ENCODE peak calls at places on chromosomes 7 and 10, in six cellular contexts. D is WERI-Rb-1, A is tibial artery, B is PC-3, R is thoracic aorta, Z is psoas muscle. M is an unnamed sample.

GRCh38 chr7:87599336-87599735 is 1.3 kb downstream of the ABCB1 start:
- DNase-seq in Z (no peak), B (no peak), D (no peak), A (no peak), R (no peak), M (peak)

GRCh38 chr10:78996449-78997129 is 72.2 kb upstream of the ZMIZ1 start:
- DNase-seq in R (no peak), B (no peak), Z (no peak), D (no peak), A (no peak), M (no peak)

GRCh38 chr10:78066728-78067430 is 33.2 kb downstream of the RPS24 start:
- DNase-seq in B (no peak), R (no peak), Z (no peak), D (no peak), A (no peak), M (no peak)

GRCh38 chr10:48659790-48660189 is 24.9 kb upstream of the WDFY4 start:
- DNase-seq in R (no peak), B (peak), D (no peak), Z (no peak), A (no peak), M (no peak)

GRCh38 chr10:92850186-92850585 is 1.9 kb downstream of the EXOC6 start:
- DNase-seq in R (no peak), Z (no peak), B (peak), A (no peak), D (no peak), M (no peak)

GRCh38 chr10:67861750-67862460 is 22.6 kb upstream of the SIRT1 start:
- DNase-seq in D (no peak), A (no peak), B (no peak), Z (no peak), R (no peak), M (no peak)

GRCh38 chr7:31782411-31782991 is 95.5 kb downstream of the PPP1R17 start:
- DNase-seq in D (peak), Z (no peak), R (no peak), A (no peak), B (peak), M (peak)

GRCh38 chr7:66206909-66207240 is 1.7 kb downstream of the TPST1 start:
- DNase-seq in R (no peak), D (no peak), A (peak), B (no peak), Z (no peak), M (no peak)

GRCh38 chr7:131636092-131636491 is 79.7 kb upstream of the PODXL start:
- DNase-seq in Z (peak), R (no peak), D (no peak), B (no peak), A (no peak), M (no peak)

GRCh38 chr7:26862806-26863205 is 1.6 kb downstream of the SKAP2 start:
- DNase-seq in B (no peak), A (no peak), D (no peak), Z (no peak), R (no peak), M (no peak)

GRCh38 chr10:120015064-120015463 is 122.5 kb downstream of the SEC23IP start:
- DNase-seq in R (no peak), Z (no peak), B (no peak), A (no peak), D (no peak), M (no peak)

GRCh38 chr10:115706482-115707076 is 566.4 kb downstream of the GFRA1 start:
- DNase-seq in B (peak), A (no peak), R (no peak), D (no peak), Z (no peak), M (peak)

GRCh38 chr10:71213761-71214440 is 1.5 kb downstream of the UNC5B start:
- DNase-seq in R (no peak), Z (no peak), A (peak), D (peak), B (no peak), M (peak)

GRCh38 chr7:75881436-75882095 is 2.7 kb downstream of the RHBDD2 start:
- DNase-seq in B (no peak), A (no peak), R (no peak), Z (no peak), D (no peak), M (no peak)

GRCh38 chr7:111499027-111499426 is 63.3 kb downstream of the IMMP2L start:
- DNase-seq in A (no peak), Z (no peak), B (peak), D (no peak), R (no peak), M (no peak)

GRCh38 chr7:65269150-65269856 is 104.4 kb upstream of the ZNF92 start:
- DNase-seq in R (no peak), A (no peak), B (no peak), Z (no peak), D (peak), M (peak)

GRCh38 chr10:93457511-93457910 is 24.6 kb downstream of the MYOF start:
- DNase-seq in A (no peak), B (no peak), D (no peak), Z (no peak), R (no peak), M (no peak)

GRCh38 chr10:62625484-62625883 is 179.0 kb upstream of the ADO start:
- DNase-seq in Z (no peak), A (no peak), D (no peak), B (peak), R (no peak), M (no peak)

GRCh38 chr10:60828489-60828852 is 50.2 kb downstream of the CDK1 start:
- DNase-seq in Z (no peak), B (peak), R (no peak), D (no peak), A (no peak), M (no peak)

GRCh38 chr7:20681258-20681882 is 65.9 kb downstream of the ABCB5 start:
- DNase-seq in R (no peak), A (no peak), Z (no peak), D (no peak), B (no peak), M (no peak)

GRCh38 chr7:131196808-131197207 is 130.9 kb upstream of the MKLN1 start:
- DNase-seq in B (no peak), D (no peak), R (no peak), Z (no peak), A (no peak), M (peak)

GRCh38 chr7:44132039-44132438 is 8.7 kb upstream of the POLD2 start:
- DNase-seq in B (no peak), D (no peak), R (no peak), Z (no peak), A (no peak), M (no peak)

GRCh38 chr10:62083868-62084267 is 182.4 kb downstream of the ARID5B start:
- DNase-seq in B (peak), Z (peak), R (no peak), A (no peak), D (no peak), M (peak)

GRCh38 chr10:86850481-86850880 is 94.1 kb downstream of the BMPR1A start:
- DNase-seq in R (no peak), Z (no peak), A (no peak), B (no peak), D (no peak), M (no peak)

GRCh38 chr10:58839771-58840170 is 327.1 kb downstream of the BICC1 start:
- DNase-seq in R (no peak), B (no peak), A (no peak), Z (no peak), D (no peak), M (no peak)

GRCh38 chr7:78514653-78515052 is 716.1 kb downstream of the PHTF2 start:
- DNase-seq in B (no peak), Z (no peak), D (no peak), R (no peak), A (no peak), M (no peak)

GRCh38 chr7:157684596-157685429 is 348.0 kb downstream of the DNAJB6 start:
- DNase-seq in Z (no peak), R (no peak), D (peak), B (no peak), A (peak), M (no peak)
- H3K4me3 ChIP-seq in Z (peak), R (no peak), D (no peak), B (no peak), A (no peak), M (no peak)

GRCh38 chr7:50073093-50073492 is 20.0 kb downstream of the ZPBP start:
- DNase-seq in B (no peak), A (no peak), D (no peak), Z (no peak), R (no peak), M (no peak)

GRCh38 chr7:50068850-50069551 is 24.0 kb downstream of the ZPBP start:
- DNase-seq in Z (no peak), B (peak), R (no peak), D (no peak), A (no peak), M (no peak)

GRCh38 chr7:50069613-50070012 is 23.4 kb downstream of the ZPBP start:
- DNase-seq in R (no peak), Z (peak), D (no peak), A (no peak), B (peak), M (no peak)

GRCh38 chr7:50068026-50068425 is 25.0 kb downstream of the ZPBP start:
- DNase-seq in D (no peak), R (no peak), Z (no peak), A (no peak), B (peak), M (no peak)
- H3K27ac ChIP-seq in D (no peak), R (no peak), Z (no peak), A (no peak), B (no peak), M (no peak)

GRCh38 chr10:8596929-8597472 is 542.5 kb downstream of the GATA3 start:
- DNase-seq in D (no peak), B (peak), A (no peak), Z (no peak), R (no peak), M (no peak)
- H3K4me3 ChIP-seq in D (no peak), B (no peak), A (no peak), Z (no peak), R (no peak), M (no peak)

DNA sequence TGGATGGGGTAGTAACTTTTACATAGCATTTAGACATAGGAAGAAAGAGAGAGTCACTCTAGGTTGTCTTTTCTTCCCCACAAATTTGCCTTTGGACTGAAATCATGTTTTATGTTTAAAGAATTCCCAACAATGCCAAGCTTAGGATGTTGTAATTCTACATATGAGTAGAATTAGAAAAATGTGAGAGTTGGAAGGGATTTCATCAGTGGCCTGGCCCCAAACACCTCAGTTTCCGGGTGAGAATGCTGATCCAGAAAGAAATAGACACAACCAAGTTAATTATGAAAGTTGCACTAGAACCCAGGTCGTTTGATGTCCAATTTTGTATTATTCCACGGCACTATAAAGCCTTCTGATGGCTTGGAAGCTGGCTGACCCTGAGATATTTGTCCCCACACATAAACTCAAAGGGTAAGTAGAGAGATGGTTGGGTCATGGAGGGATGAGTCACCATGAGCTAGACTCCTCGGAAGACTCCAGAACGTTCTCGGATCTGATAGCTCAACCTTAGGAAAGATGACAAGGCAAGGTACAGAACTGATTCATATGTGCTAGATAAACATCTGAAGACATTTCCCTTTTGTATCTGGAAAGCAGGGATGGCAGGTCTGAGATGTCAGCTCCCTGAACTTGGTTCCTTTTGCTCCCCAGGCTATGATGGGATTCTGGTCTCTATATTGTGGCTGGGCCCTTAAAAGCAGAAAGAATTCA is 48.8 kb upstream of the SLC35B4 start:
- DNase-seq in A (no peak), Z (no peak), D (no peak), B (peak), R (no peak), M (no peak)
- H3K27ac ChIP-seq in A (no peak), Z (no peak), D (no peak), B (peak), R (no peak), M (no peak)

GRCh38 chr7:55963584-55964168 is 709 bp upstream of the NIPSNAP2 start:
- DNase-seq in B (no peak), Z (no peak), A (no peak), D (no peak), R (no peak), M (no peak)

GRCh38 chr7:55964261-55964801 is at the start of gene NIPSNAP2:
- DNase-seq in D (peak), B (peak), A (peak), Z (peak), R (no peak), M (peak)

GRCh38 chr7:55966851-55967250 is 2.5 kb downstream of the NIPSNAP2 start:
- DNase-seq in D (peak), A (no peak), Z (peak), B (no peak), R (no peak), M (no peak)

GRCh38 chr7:55964802-55965470 is 551 bp downstream of the NIPSNAP2 start:
- DNase-seq in A (peak), R (peak), D (peak), Z (peak), B (peak), M (peak)

DNA sequence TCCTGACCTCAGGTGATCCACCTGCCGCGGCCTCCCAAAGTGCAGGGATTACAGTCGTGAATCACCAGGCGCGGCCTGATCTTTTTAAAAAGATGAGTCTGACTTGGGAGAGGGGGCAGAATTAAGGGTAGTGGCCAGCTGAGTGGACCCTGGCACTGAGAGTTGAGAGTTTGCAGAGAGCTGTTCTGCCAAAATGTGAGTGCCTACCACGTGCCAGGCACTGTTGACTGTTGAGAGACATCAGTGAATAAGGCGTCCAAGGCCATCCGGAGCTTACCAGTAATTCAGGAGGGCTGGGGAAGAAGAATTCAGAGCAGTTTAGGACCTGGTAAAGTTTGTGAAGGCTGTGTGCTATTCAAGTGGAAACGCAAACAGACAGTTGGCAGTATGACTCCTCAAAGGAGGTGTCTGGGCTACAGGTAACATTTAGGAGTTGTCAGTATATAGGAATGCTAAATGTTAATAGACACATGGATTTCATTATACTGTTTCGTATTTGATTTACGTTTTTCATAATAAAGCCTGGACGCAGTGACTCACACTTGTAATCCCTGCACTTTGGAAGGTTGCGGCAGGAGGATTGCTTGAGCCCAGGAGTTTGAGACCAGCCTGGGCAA is 1.5 kb downstream of the NIPSNAP2 start:
- DNase-seq in Z (peak), A (no peak), R (no peak), B (peak), D (peak), M (no peak)
- H3K4me3 ChIP-seq in Z (peak), A (no peak), R (peak), B (peak), D (no peak), M (no peak)

DNA sequence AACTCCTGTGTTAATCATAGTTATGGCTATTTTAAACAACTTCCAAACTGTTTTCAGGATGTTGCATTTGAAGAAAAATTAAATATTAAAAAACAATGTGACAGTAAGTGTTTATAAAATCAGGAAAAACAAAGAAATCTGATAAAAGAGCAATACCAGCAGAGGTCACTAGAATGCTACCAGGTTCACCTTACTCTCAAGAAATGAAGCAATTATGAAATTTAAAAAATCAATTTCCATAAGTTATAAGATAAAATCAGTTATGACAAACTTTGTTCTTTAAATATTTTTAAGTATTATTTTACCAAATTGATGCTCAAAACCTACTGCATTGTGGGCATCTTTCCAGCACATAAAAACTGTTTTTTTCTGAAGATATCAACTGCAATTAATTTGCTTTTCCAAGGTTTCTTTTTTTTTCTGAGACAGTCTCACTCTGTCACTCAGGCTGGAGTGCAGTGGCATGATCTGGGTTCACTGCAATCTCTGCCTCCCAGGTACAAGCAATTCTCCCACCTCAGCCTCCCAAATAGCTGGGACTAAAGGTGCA is 50.7 kb upstream of the RHEB start:
- DNase-seq in A (no peak), Z (no peak), R (no peak), D (no peak), B (peak), M (no peak)
- H3K27ac ChIP-seq in A (no peak), Z (no peak), R (no peak), D (no peak), B (no peak), M (no peak)

M was measured in SJCRH30.